ENCODE peak calls at places on chromosome 14, in nine cellular contexts. One of them, this sample, is unnamed.

GRCh38 chr14:34212574-34212973 is 249.5 kb downstream of the SPTSSA start:
- DNase-seq in esophagus squamous epithelium: no peak
- DNase-seq in gastrocnemius medialis: no peak
- DNase-seq in heart left ventricle: no peak
- DNase-seq in spleen: no peak
- DNase-seq in body of pancreas: no peak
- DNase-seq in HCT116: no peak
- DNase-seq in Peyer's patch: no peak
- DNase-seq in IMR-90: no peak
- DNase-seq in this sample: no peak

GRCh38 chr14:47988175-47988574 is 312.8 kb upstream of the MDGA2 start:
- DNase-seq in esophagus squamous epithelium: no peak
- DNase-seq in gastrocnemius medialis: no peak
- DNase-seq in heart left ventricle: no peak
- DNase-seq in spleen: no peak
- DNase-seq in body of pancreas: no peak
- DNase-seq in HCT116: no peak
- DNase-seq in Peyer's patch: no peak
- DNase-seq in IMR-90: no peak
- DNase-seq in this sample: no peak

GRCh38 chr14:22099942-22100763 is 426.5 kb upstream of the OR4E1 start:
- DNase-seq in esophagus squamous epithelium: no peak
- DNase-seq in gastrocnemius medialis: peak
- DNase-seq in heart left ventricle: peak
- DNase-seq in spleen: peak
- DNase-seq in body of pancreas: peak
- DNase-seq in HCT116: peak
- DNase-seq in Peyer's patch: no peak
- DNase-seq in IMR-90: peak
- DNase-seq in this sample: peak

GRCh38 chr14:33689680-33690079 is 261.2 kb downstream of the EGLN3 start:
- DNase-seq in esophagus squamous epithelium: no peak
- DNase-seq in gastrocnemius medialis: no peak
- DNase-seq in heart left ventricle: no peak
- DNase-seq in spleen: no peak
- DNase-seq in body of pancreas: no peak
- DNase-seq in HCT116: no peak
- DNase-seq in Peyer's patch: no peak
- DNase-seq in IMR-90: no peak
- DNase-seq in this sample: no peak

GRCh38 chr14:55877942-55878341 is 240.3 kb upstream of the PELI2 start:
- DNase-seq in esophagus squamous epithelium: no peak
- DNase-seq in gastrocnemius medialis: no peak
- DNase-seq in heart left ventricle: no peak
- DNase-seq in spleen: no peak
- DNase-seq in body of pancreas: no peak
- DNase-seq in HCT116: no peak
- DNase-seq in Peyer's patch: no peak
- DNase-seq in IMR-90: peak
- DNase-seq in this sample: no peak

GRCh38 chr14:35362441-35362840 is 42.1 kb downstream of the NFKBIA start:
- DNase-seq in esophagus squamous epithelium: no peak
- DNase-seq in gastrocnemius medialis: no peak
- DNase-seq in heart left ventricle: no peak
- DNase-seq in spleen: no peak
- DNase-seq in body of pancreas: no peak
- DNase-seq in HCT116: no peak
- DNase-seq in Peyer's patch: no peak
- DNase-seq in IMR-90: no peak
- DNase-seq in this sample: no peak

GRCh38 chr14:20801726-20802125 is 918 bp downstream of the RNASE1 start:
- DNase-seq in esophagus squamous epithelium: no peak
- DNase-seq in gastrocnemius medialis: no peak
- DNase-seq in heart left ventricle: peak
- DNase-seq in spleen: no peak
- DNase-seq in body of pancreas: peak
- DNase-seq in HCT116: no peak
- DNase-seq in Peyer's patch: peak
- DNase-seq in IMR-90: no peak
- DNase-seq in this sample: no peak

GRCh38 chr14:64878775-64879634 is 702 bp downstream of the SPTB start:
- DNase-seq in esophagus squamous epithelium: no peak
- DNase-seq in gastrocnemius medialis: peak
- DNase-seq in heart left ventricle: peak
- DNase-seq in spleen: no peak
- DNase-seq in body of pancreas: peak
- DNase-seq in HCT116: no peak
- DNase-seq in Peyer's patch: no peak
- DNase-seq in IMR-90: no peak
- DNase-seq in this sample: no peak

GRCh38 chr14:60245316-60246177 is 3.5 kb upstream of the PPM1A start:
- DNase-seq in esophagus squamous epithelium: no peak
- DNase-seq in gastrocnemius medialis: no peak
- DNase-seq in heart left ventricle: no peak
- DNase-seq in spleen: peak
- DNase-seq in body of pancreas: no peak
- DNase-seq in HCT116: no peak
- DNase-seq in Peyer's patch: no peak
- DNase-seq in IMR-90: no peak
- DNase-seq in this sample: no peak

GRCh38 chr14:21039585-21040369 is 2.4 kb upstream of the RNASE7 start:
- DNase-seq in esophagus squamous epithelium: no peak
- DNase-seq in gastrocnemius medialis: peak
- DNase-seq in heart left ventricle: no peak
- DNase-seq in spleen: peak
- DNase-seq in body of pancreas: peak
- DNase-seq in HCT116: peak
- DNase-seq in Peyer's patch: no peak
- DNase-seq in IMR-90: peak
- DNase-seq in this sample: peak

GRCh38 chr14:85574849-85575616 is 45.1 kb downstream of the FLRT2 start:
- DNase-seq in esophagus squamous epithelium: no peak
- DNase-seq in gastrocnemius medialis: no peak
- DNase-seq in heart left ventricle: no peak
- DNase-seq in spleen: no peak
- DNase-seq in body of pancreas: no peak
- DNase-seq in HCT116: no peak
- DNase-seq in Peyer's patch: no peak
- DNase-seq in IMR-90: no peak
- DNase-seq in this sample: no peak

GRCh38 chr14:64266206-64266605 is 28.0 kb downstream of the ESR2 start:
- DNase-seq in esophagus squamous epithelium: no peak
- DNase-seq in gastrocnemius medialis: no peak
- DNase-seq in heart left ventricle: no peak
- DNase-seq in spleen: no peak
- DNase-seq in body of pancreas: no peak
- DNase-seq in HCT116: no peak
- DNase-seq in Peyer's patch: no peak
- DNase-seq in IMR-90: peak
- DNase-seq in this sample: no peak

GRCh38 chr14:43503508-43503907 is 1003.6 kb downstream of the FSCB start:
- DNase-seq in esophagus squamous epithelium: no peak
- DNase-seq in gastrocnemius medialis: no peak
- DNase-seq in heart left ventricle: no peak
- DNase-seq in spleen: no peak
- DNase-seq in body of pancreas: no peak
- DNase-seq in HCT116: no peak
- DNase-seq in Peyer's patch: no peak
- DNase-seq in IMR-90: no peak
- DNase-seq in this sample: no peak

GRCh38 chr14:68181395-68182326 is 362.1 kb downstream of the RAD51B start:
- DNase-seq in esophagus squamous epithelium: no peak
- DNase-seq in gastrocnemius medialis: no peak
- DNase-seq in heart left ventricle: no peak
- DNase-seq in spleen: no peak
- DNase-seq in body of pancreas: no peak
- DNase-seq in HCT116: peak
- DNase-seq in Peyer's patch: no peak
- DNase-seq in IMR-90: peak
- DNase-seq in this sample: no peak

GRCh38 chr14:58275527-58276190 is 22.7 kb upstream of the ARID4A start:
- DNase-seq in esophagus squamous epithelium: no peak
- DNase-seq in gastrocnemius medialis: no peak
- DNase-seq in heart left ventricle: no peak
- DNase-seq in spleen: no peak
- DNase-seq in body of pancreas: no peak
- DNase-seq in HCT116: no peak
- DNase-seq in Peyer's patch: no peak
- DNase-seq in IMR-90: no peak
- DNase-seq in this sample: no peak

GRCh38 chr14:35406811-35407630 is 2.5 kb upstream of the NFKBIA start:
- DNase-seq in esophagus squamous epithelium: no peak
- DNase-seq in gastrocnemius medialis: peak
- DNase-seq in heart left ventricle: no peak
- DNase-seq in spleen: no peak
- DNase-seq in body of pancreas: peak
- DNase-seq in HCT116: peak
- DNase-seq in Peyer's patch: no peak
- DNase-seq in IMR-90: peak
- DNase-seq in this sample: peak

GRCh38 chr14:25039933-25040332 is 10.0 kb downstream of the STXBP6 start:
- DNase-seq in esophagus squamous epithelium: no peak
- DNase-seq in gastrocnemius medialis: no peak
- DNase-seq in heart left ventricle: no peak
- DNase-seq in spleen: no peak
- DNase-seq in body of pancreas: no peak
- DNase-seq in HCT116: no peak
- DNase-seq in Peyer's patch: no peak
- DNase-seq in IMR-90: no peak
- DNase-seq in this sample: no peak

GRCh38 chr14:32865827-32866376 is 72.8 kb upstream of the NPAS3 start:
- DNase-seq in esophagus squamous epithelium: no peak
- DNase-seq in gastrocnemius medialis: no peak
- DNase-seq in heart left ventricle: no peak
- DNase-seq in spleen: no peak
- DNase-seq in body of pancreas: peak
- DNase-seq in HCT116: no peak
- DNase-seq in Peyer's patch: no peak
- DNase-seq in IMR-90: no peak
- DNase-seq in this sample: no peak

GRCh38 chr14:52269100-52269499 is 1.6 kb downstream of the PTGDR start:
- DNase-seq in esophagus squamous epithelium: no peak
- DNase-seq in gastrocnemius medialis: no peak
- DNase-seq in heart left ventricle: peak
- DNase-seq in spleen: no peak
- DNase-seq in body of pancreas: no peak
- DNase-seq in HCT116: no peak
- DNase-seq in Peyer's patch: no peak
- DNase-seq in IMR-90: no peak
- DNase-seq in this sample: no peak
- H3K4me3 ChIP-seq in esophagus squamous epithelium: peak
- H3K4me3 ChIP-seq in gastrocnemius medialis: peak
- H3K4me3 ChIP-seq in heart left ventricle: peak
- H3K4me3 ChIP-seq in spleen: peak
- H3K4me3 ChIP-seq in body of pancreas: no peak
- H3K4me3 ChIP-seq in HCT116: no peak
- H3K4me3 ChIP-seq in Peyer's patch: peak
- H3K4me3 ChIP-seq in IMR-90: no peak
- H3K4me3 ChIP-seq in this sample: no peak

DNA sequence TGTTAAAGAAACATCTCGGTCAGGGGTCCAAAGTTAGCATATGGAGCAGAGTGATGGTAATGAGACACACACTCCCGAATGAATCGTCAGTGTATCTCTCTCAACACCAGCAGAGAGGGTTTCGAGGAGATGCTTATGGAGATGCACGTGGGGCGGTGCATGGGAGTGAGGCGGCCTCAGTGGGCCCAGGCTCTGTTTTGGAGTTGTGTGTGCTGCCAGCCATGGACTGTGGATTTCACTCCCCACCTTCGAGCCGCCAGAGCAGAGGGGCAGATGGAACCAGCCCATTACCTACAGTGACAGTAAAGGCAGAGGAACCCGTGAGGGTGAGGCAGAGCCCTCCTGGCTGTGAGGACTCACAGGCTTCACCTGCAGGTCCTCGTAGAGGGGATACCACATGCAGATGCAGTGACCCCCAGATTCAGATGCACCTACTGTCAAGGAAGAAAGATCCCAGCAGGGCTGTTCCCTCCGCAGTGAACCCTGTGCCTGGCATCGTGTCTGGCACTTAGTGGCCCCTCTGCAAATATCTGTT is 68.2 kb downstream of the WDR20 start:
- DNase-seq in esophagus squamous epithelium: no peak
- DNase-seq in gastrocnemius medialis: no peak
- DNase-seq in heart left ventricle: no peak
- DNase-seq in spleen: no peak
- DNase-seq in body of pancreas: no peak
- DNase-seq in HCT116: no peak
- DNase-seq in Peyer's patch: peak
- DNase-seq in IMR-90: no peak
- DNase-seq in this sample: no peak
- TF ChIP-seq CTCF in esophagus squamous epithelium: no peak
- TF ChIP-seq CTCF in gastrocnemius medialis: no peak
- TF ChIP-seq CTCF in heart left ventricle: no peak
- TF ChIP-seq CTCF in spleen: no peak
- TF ChIP-seq CTCF in body of pancreas: no peak
- TF ChIP-seq CTCF in HCT116: no peak
- TF ChIP-seq CTCF in Peyer's patch: no peak
- TF ChIP-seq CTCF in IMR-90: no peak
- TF ChIP-seq CTCF in this sample: no peak

DNA sequence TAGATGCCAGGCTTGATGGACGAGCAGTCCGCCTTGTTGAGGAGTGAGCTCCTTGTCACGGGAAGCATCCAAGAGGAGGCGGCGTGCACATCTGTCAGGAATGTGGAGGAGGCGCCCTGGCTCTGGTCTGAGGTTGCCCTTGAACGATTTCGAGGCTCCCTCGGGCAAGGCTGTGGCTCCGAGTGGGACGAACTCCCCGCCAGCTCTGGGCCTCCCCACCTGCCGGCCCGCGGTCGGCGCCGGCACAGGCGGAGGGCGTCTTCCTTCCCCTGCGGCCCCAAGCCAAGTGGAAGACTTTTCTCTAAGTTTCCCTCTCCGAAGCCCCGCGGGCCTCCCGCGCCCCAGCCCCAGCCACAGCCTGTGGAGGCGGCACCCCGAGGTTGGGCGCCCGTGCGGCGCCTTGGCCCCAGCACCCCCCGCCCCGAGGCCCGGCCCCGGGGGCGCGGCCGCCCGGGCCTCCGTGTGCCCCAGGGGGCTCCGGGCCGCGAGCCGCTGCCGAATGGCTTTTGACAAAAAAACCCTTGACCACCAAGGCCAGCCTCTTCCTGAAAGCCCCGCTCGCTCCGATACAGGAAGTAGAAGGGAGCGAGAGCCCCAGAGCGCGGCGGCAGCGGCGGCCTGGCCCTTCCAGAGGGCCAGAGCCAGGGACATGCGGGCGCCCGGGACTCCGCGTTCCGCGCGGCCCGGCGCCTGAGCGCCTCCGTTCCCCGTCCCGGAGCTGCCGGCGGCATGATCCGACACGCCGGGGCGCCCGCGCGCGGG is at the start of gene RIN3:
- DNase-seq in esophagus squamous epithelium: peak
- DNase-seq in gastrocnemius medialis: no peak
- DNase-seq in heart left ventricle: peak
- DNase-seq in spleen: peak
- DNase-seq in body of pancreas: no peak
- DNase-seq in HCT116: no peak
- DNase-seq in Peyer's patch: peak
- DNase-seq in IMR-90: peak
- DNase-seq in this sample: no peak
- TF ChIP-seq POLR2A in esophagus squamous epithelium: peak
- TF ChIP-seq POLR2A in gastrocnemius medialis: no peak
- TF ChIP-seq POLR2A in heart left ventricle: no peak
- TF ChIP-seq POLR2A in spleen: no peak
- TF ChIP-seq POLR2A in body of pancreas: no peak
- TF ChIP-seq POLR2A in HCT116: no peak
- TF ChIP-seq POLR2A in Peyer's patch: peak
- TF ChIP-seq POLR2A in IMR-90: peak
- TF ChIP-seq POLR2A in this sample: no peak

GRCh38 chr14:102539544-102540309 is 30.2 kb upstream of the ANKRD9 start:
- DNase-seq in esophagus squamous epithelium: no peak
- DNase-seq in gastrocnemius medialis: no peak
- DNase-seq in heart left ventricle: peak
- DNase-seq in spleen: no peak
- DNase-seq in body of pancreas: no peak
- DNase-seq in HCT116: no peak
- DNase-seq in Peyer's patch: no peak
- DNase-seq in IMR-90: peak
- DNase-seq in this sample: no peak
- H3K4me3 ChIP-seq in esophagus squamous epithelium: no peak
- H3K4me3 ChIP-seq in gastrocnemius medialis: no peak
- H3K4me3 ChIP-seq in heart left ventricle: no peak
- H3K4me3 ChIP-seq in spleen: no peak
- H3K4me3 ChIP-seq in body of pancreas: no peak
- H3K4me3 ChIP-seq in HCT116: no peak
- H3K4me3 ChIP-seq in Peyer's patch: no peak
- H3K4me3 ChIP-seq in IMR-90: no peak
- H3K4me3 ChIP-seq in this sample: no peak

This sample was measured in lower leg skin.